ENCODE peak calls at places on chromosomes 2 and 18, in nine cellular contexts. One of them, this sample, is unnamed.

GRCh38 chr18:35491689-35492077 is 6.1 kb downstream of the INO80C start:
- DNase-seq in CD8-positive, alpha-beta T cell: no peak
- DNase-seq in foreskin fibroblast: no peak
- DNase-seq in Calu3: no peak
- DNase-seq in AG09309: no peak
- DNase-seq in MM.1S: no peak
- DNase-seq in pancreas: no peak
- DNase-seq in brain microvascular endothelial cell: no peak
- DNase-seq in fibroblast of lung: no peak
- DNase-seq in this sample: no peak

GRCh38 chr2:55865095-55865835 is 58.3 kb downstream of the EFEMP1 start:
- DNase-seq in MM.1S: no peak
- DNase-seq in foreskin fibroblast: no peak
- DNase-seq in CD8-positive, alpha-beta T cell: no peak
- DNase-seq in pancreas: no peak
- DNase-seq in fibroblast of lung: peak
- DNase-seq in brain microvascular endothelial cell: peak
- DNase-seq in AG09309: no peak
- DNase-seq in Calu3: no peak
- DNase-seq in this sample: no peak

GRCh38 chr2:6052577-6052976 is 360.4 kb downstream of the SOX11 start:
- DNase-seq in pancreas: no peak
- DNase-seq in AG09309: no peak
- DNase-seq in foreskin fibroblast: no peak
- DNase-seq in brain microvascular endothelial cell: no peak
- DNase-seq in CD8-positive, alpha-beta T cell: no peak
- DNase-seq in Calu3: no peak
- DNase-seq in MM.1S: no peak
- DNase-seq in fibroblast of lung: no peak
- DNase-seq in this sample: no peak

GRCh38 chr2:241609859-241610793 is 26.8 kb downstream of the THAP4 start:
- DNase-seq in pancreas: peak
- DNase-seq in AG09309: peak
- DNase-seq in foreskin fibroblast: peak
- DNase-seq in MM.1S: peak
- DNase-seq in brain microvascular endothelial cell: peak
- DNase-seq in Calu3: peak
- DNase-seq in fibroblast of lung: peak
- DNase-seq in CD8-positive, alpha-beta T cell: peak
- DNase-seq in this sample: no peak

GRCh38 chr18:59516356-59517155 is 157.5 kb upstream of the LMAN1 start:
- DNase-seq in AG09309: peak
- DNase-seq in fibroblast of lung: peak
- DNase-seq in foreskin fibroblast: peak
- DNase-seq in brain microvascular endothelial cell: peak
- DNase-seq in MM.1S: no peak
- DNase-seq in CD8-positive, alpha-beta T cell: no peak
- DNase-seq in pancreas: no peak
- DNase-seq in Calu3: peak
- DNase-seq in this sample: no peak

GRCh38 chr2:147182260-147182659 is 662.6 kb upstream of the ACVR2A start:
- DNase-seq in AG09309: no peak
- DNase-seq in fibroblast of lung: no peak
- DNase-seq in CD8-positive, alpha-beta T cell: no peak
- DNase-seq in brain microvascular endothelial cell: no peak
- DNase-seq in Calu3: peak
- DNase-seq in pancreas: no peak
- DNase-seq in foreskin fibroblast: no peak
- DNase-seq in MM.1S: peak
- DNase-seq in this sample: no peak

GRCh38 chr2:129331638-129332037 is 647.8 kb upstream of the RAB6C start:
- DNase-seq in AG09309: no peak
- DNase-seq in CD8-positive, alpha-beta T cell: no peak
- DNase-seq in fibroblast of lung: no peak
- DNase-seq in Calu3: no peak
- DNase-seq in foreskin fibroblast: no peak
- DNase-seq in brain microvascular endothelial cell: no peak
- DNase-seq in pancreas: no peak
- DNase-seq in MM.1S: no peak
- DNase-seq in this sample: no peak

GRCh38 chr2:68931799-68932198 is 20.9 kb downstream of the GKN2 start:
- DNase-seq in CD8-positive, alpha-beta T cell: no peak
- DNase-seq in brain microvascular endothelial cell: no peak
- DNase-seq in fibroblast of lung: no peak
- DNase-seq in Calu3: no peak
- DNase-seq in AG09309: peak
- DNase-seq in MM.1S: no peak
- DNase-seq in pancreas: no peak
- DNase-seq in foreskin fibroblast: no peak
- DNase-seq in this sample: no peak

GRCh38 chr2:101232770-101233169 is 19.9 kb upstream of the CNOT11 start:
- DNase-seq in fibroblast of lung: no peak
- DNase-seq in AG09309: no peak
- DNase-seq in foreskin fibroblast: no peak
- DNase-seq in pancreas: no peak
- DNase-seq in CD8-positive, alpha-beta T cell: no peak
- DNase-seq in MM.1S: no peak
- DNase-seq in brain microvascular endothelial cell: no peak
- DNase-seq in Calu3: no peak
- DNase-seq in this sample: no peak

GRCh38 chr18:22488554-22488953 is 70.8 kb upstream of the CTAGE1 start:
- DNase-seq in pancreas: no peak
- DNase-seq in fibroblast of lung: no peak
- DNase-seq in brain microvascular endothelial cell: no peak
- DNase-seq in Calu3: no peak
- DNase-seq in CD8-positive, alpha-beta T cell: no peak
- DNase-seq in AG09309: no peak
- DNase-seq in MM.1S: no peak
- DNase-seq in foreskin fibroblast: peak
- DNase-seq in this sample: no peak

GRCh38 chr2:189386741-189387140 is 54.5 kb upstream of the WDR75 start:
- DNase-seq in brain microvascular endothelial cell: no peak
- DNase-seq in CD8-positive, alpha-beta T cell: no peak
- DNase-seq in foreskin fibroblast: no peak
- DNase-seq in fibroblast of lung: peak
- DNase-seq in MM.1S: no peak
- DNase-seq in AG09309: no peak
- DNase-seq in Calu3: no peak
- DNase-seq in pancreas: no peak
- DNase-seq in this sample: no peak

GRCh38 chr2:25115249-25115883 is 53.0 kb downstream of the POMC start:
- DNase-seq in brain microvascular endothelial cell: no peak
- DNase-seq in pancreas: no peak
- DNase-seq in CD8-positive, alpha-beta T cell: no peak
- DNase-seq in fibroblast of lung: no peak
- DNase-seq in AG09309: no peak
- DNase-seq in Calu3: no peak
- DNase-seq in foreskin fibroblast: no peak
- DNase-seq in MM.1S: no peak
- DNase-seq in this sample: no peak

GRCh38 chr2:120934891-120935338 is 199.2 kb downstream of the GLI2 start:
- DNase-seq in CD8-positive, alpha-beta T cell: no peak
- DNase-seq in brain microvascular endothelial cell: peak
- DNase-seq in foreskin fibroblast: peak
- DNase-seq in AG09309: peak
- DNase-seq in MM.1S: no peak
- DNase-seq in Calu3: peak
- DNase-seq in fibroblast of lung: peak
- DNase-seq in pancreas: peak
- DNase-seq in this sample: no peak

GRCh38 chr2:28750316-28751101 is 1.1 kb upstream of the PPP1CB start:
- DNase-seq in pancreas: no peak
- DNase-seq in MM.1S: peak
- DNase-seq in foreskin fibroblast: peak
- DNase-seq in CD8-positive, alpha-beta T cell: no peak
- DNase-seq in AG09309: no peak
- DNase-seq in Calu3: peak
- DNase-seq in fibroblast of lung: peak
- DNase-seq in brain microvascular endothelial cell: no peak
- DNase-seq in this sample: no peak

GRCh38 chr2:28752608-28752984 is 966 bp downstream of the PPP1CB start:
- DNase-seq in foreskin fibroblast: no peak
- DNase-seq in pancreas: no peak
- DNase-seq in fibroblast of lung: no peak
- DNase-seq in brain microvascular endothelial cell: no peak
- DNase-seq in MM.1S: peak
- DNase-seq in CD8-positive, alpha-beta T cell: no peak
- DNase-seq in Calu3: no peak
- DNase-seq in AG09309: no peak
- DNase-seq in this sample: no peak

GRCh38 chr2:28751956-28752607 is 452 bp downstream of the PPP1CB start:
- DNase-seq in CD8-positive, alpha-beta T cell: peak
- DNase-seq in fibroblast of lung: no peak
- DNase-seq in brain microvascular endothelial cell: no peak
- DNase-seq in AG09309: no peak
- DNase-seq in MM.1S: peak
- DNase-seq in Calu3: no peak
- DNase-seq in pancreas: no peak
- DNase-seq in foreskin fibroblast: peak
- DNase-seq in this sample: no peak

GRCh38 chr2:28753043-28753683 is 1.5 kb downstream of the PPP1CB start:
- DNase-seq in pancreas: no peak
- DNase-seq in brain microvascular endothelial cell: peak
- DNase-seq in fibroblast of lung: peak
- DNase-seq in foreskin fibroblast: peak
- DNase-seq in CD8-positive, alpha-beta T cell: no peak
- DNase-seq in AG09309: peak
- DNase-seq in MM.1S: peak
- DNase-seq in Calu3: peak
- DNase-seq in this sample: no peak

GRCh38 chr2:28751102-28751955 is at the start of gene PPP1CB:
- DNase-seq in fibroblast of lung: peak
- DNase-seq in Calu3: peak
- DNase-seq in pancreas: peak
- DNase-seq in foreskin fibroblast: peak
- DNase-seq in brain microvascular endothelial cell: peak
- DNase-seq in MM.1S: peak
- DNase-seq in AG09309: peak
- DNase-seq in CD8-positive, alpha-beta T cell: peak
- DNase-seq in this sample: peak
- TF ChIP-seq CTCF in fibroblast of lung: peak
- TF ChIP-seq CTCF in Calu3: no peak
- TF ChIP-seq CTCF in pancreas: peak
- TF ChIP-seq CTCF in foreskin fibroblast: peak
- TF ChIP-seq CTCF in brain microvascular endothelial cell: peak
- TF ChIP-seq CTCF in MM.1S: peak
- TF ChIP-seq CTCF in AG09309: no peak
- TF ChIP-seq CTCF in CD8-positive, alpha-beta T cell: no peak
- TF ChIP-seq CTCF in this sample: peak

GRCh38 chr2:196170681-196171247 is 614 bp downstream of the STK17B start:
- DNase-seq in MM.1S: peak
- DNase-seq in CD8-positive, alpha-beta T cell: peak
- DNase-seq in brain microvascular endothelial cell: peak
- DNase-seq in foreskin fibroblast: peak
- DNase-seq in pancreas: no peak
- DNase-seq in fibroblast of lung: peak
- DNase-seq in AG09309: no peak
- DNase-seq in Calu3: no peak
- DNase-seq in this sample: peak

GRCh38 chr2:196172976-196173375 is 1.6 kb upstream of the STK17B start:
- DNase-seq in Calu3: no peak
- DNase-seq in fibroblast of lung: no peak
- DNase-seq in CD8-positive, alpha-beta T cell: no peak
- DNase-seq in pancreas: no peak
- DNase-seq in MM.1S: no peak
- DNase-seq in brain microvascular endothelial cell: no peak
- DNase-seq in AG09309: no peak
- DNase-seq in foreskin fibroblast: no peak
- DNase-seq in this sample: no peak

GRCh38 chr2:196170202-196170680 is 1.1 kb downstream of the STK17B start:
- DNase-seq in foreskin fibroblast: peak
- DNase-seq in Calu3: peak
- DNase-seq in brain microvascular endothelial cell: peak
- DNase-seq in AG09309: no peak
- DNase-seq in CD8-positive, alpha-beta T cell: no peak
- DNase-seq in MM.1S: peak
- DNase-seq in fibroblast of lung: peak
- DNase-seq in pancreas: no peak
- DNase-seq in this sample: no peak

GRCh38 chr2:196171946-196172345 is 568 bp upstream of the STK17B start:
- DNase-seq in Calu3: no peak
- DNase-seq in fibroblast of lung: no peak
- DNase-seq in CD8-positive, alpha-beta T cell: no peak
- DNase-seq in brain microvascular endothelial cell: no peak
- DNase-seq in MM.1S: no peak
- DNase-seq in AG09309: no peak
- DNase-seq in foreskin fibroblast: no peak
- DNase-seq in pancreas: no peak
- DNase-seq in this sample: no peak

DNA sequence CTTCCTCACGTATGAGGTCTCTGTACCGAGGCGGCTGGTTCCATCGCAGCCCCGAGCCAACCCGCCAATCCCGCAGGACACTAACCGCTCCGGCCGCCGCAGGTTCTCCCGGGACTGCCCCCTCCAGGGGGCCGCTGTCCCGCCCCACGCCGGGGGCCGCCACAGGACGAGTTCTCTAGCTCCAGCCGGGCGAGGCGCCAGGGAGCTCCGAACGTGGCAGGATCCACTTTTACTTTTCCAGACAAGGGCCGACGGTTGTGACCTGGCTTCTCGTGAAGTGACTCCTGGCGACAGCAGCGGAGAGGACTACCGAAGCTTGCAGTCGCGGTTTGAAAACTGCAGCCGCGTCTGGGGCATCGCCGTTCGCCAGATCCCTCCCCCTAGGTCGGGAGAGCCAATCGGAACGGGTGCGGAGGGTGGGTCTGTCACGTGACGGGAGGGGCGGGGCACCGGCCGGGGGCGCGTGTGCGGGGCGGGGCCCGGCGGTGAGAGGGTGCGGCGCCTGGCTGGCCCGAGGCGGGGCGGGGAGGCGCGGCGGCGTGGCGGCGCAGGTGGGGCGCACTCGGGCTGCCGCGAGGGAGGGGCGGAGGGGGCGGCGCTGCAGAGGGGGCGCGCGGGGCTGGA is at the start of gene STK17B:
- DNase-seq in Calu3: peak
- DNase-seq in AG09309: peak
- DNase-seq in pancreas: peak
- DNase-seq in fibroblast of lung: peak
- DNase-seq in foreskin fibroblast: peak
- DNase-seq in MM.1S: peak
- DNase-seq in brain microvascular endothelial cell: peak
- DNase-seq in CD8-positive, alpha-beta T cell: peak
- DNase-seq in this sample: peak
- TF ChIP-seq CTCF in Calu3: no peak
- TF ChIP-seq CTCF in AG09309: peak
- TF ChIP-seq CTCF in pancreas: no peak
- TF ChIP-seq CTCF in fibroblast of lung: peak
- TF ChIP-seq CTCF in foreskin fibroblast: no peak
- TF ChIP-seq CTCF in MM.1S: no peak
- TF ChIP-seq CTCF in brain microvascular endothelial cell: peak
- TF ChIP-seq CTCF in CD8-positive, alpha-beta T cell: no peak
- TF ChIP-seq CTCF in this sample: no peak

GRCh38 chr2:33380001-33380609 is 96.3 kb upstream of the RASGRP3 start:
- DNase-seq in pancreas: no peak
- DNase-seq in brain microvascular endothelial cell: no peak
- DNase-seq in CD8-positive, alpha-beta T cell: no peak
- DNase-seq in MM.1S: peak
- DNase-seq in fibroblast of lung: no peak
- DNase-seq in foreskin fibroblast: no peak
- DNase-seq in AG09309: no peak
- DNase-seq in Calu3: no peak
- DNase-seq in this sample: no peak
- TF ChIP-seq CTCF in pancreas: no peak
- TF ChIP-seq CTCF in brain microvascular endothelial cell: peak
- TF ChIP-seq CTCF in CD8-positive, alpha-beta T cell: peak
- TF ChIP-seq CTCF in MM.1S: peak
- TF ChIP-seq CTCF in fibroblast of lung: peak
- TF ChIP-seq CTCF in foreskin fibroblast: peak
- TF ChIP-seq CTCF in AG09309: peak
- TF ChIP-seq CTCF in Calu3: peak
- TF ChIP-seq CTCF in this sample: peak

GRCh38 chr18:55781481-55781957 is 193.5 kb upstream of the TCF4 start:
- DNase-seq in CD8-positive, alpha-beta T cell: no peak
- DNase-seq in pancreas: no peak
- DNase-seq in Calu3: peak
- DNase-seq in MM.1S: no peak
- DNase-seq in foreskin fibroblast: peak
- DNase-seq in fibroblast of lung: peak
- DNase-seq in brain microvascular endothelial cell: peak
- DNase-seq in AG09309: no peak
- DNase-seq in this sample: no peak
- TF ChIP-seq CTCF in CD8-positive, alpha-beta T cell: no peak
- TF ChIP-seq CTCF in pancreas: no peak
- TF ChIP-seq CTCF in Calu3: peak
- TF ChIP-seq CTCF in MM.1S: peak
- TF ChIP-seq CTCF in foreskin fibroblast: peak
- TF ChIP-seq CTCF in fibroblast of lung: peak
- TF ChIP-seq CTCF in brain microvascular endothelial cell: peak
- TF ChIP-seq CTCF in AG09309: peak
- TF ChIP-seq CTCF in this sample: peak

This sample was measured in osteocyte.